ENCODE peak calls at places on chromosomes 7 and 10, in nine cellular contexts. F is OCI-LY7, U is transverse colon, A is BE2C, N is kidney epithelial cell, C is upper lobe of right lung, R is heart right ventricle, W is gastrocnemius medialis, K is mesendoderm. M is an unnamed sample. For H3K36me3, the result is how much of the 10 kb centered on the place peaks cover.

GRCh38 chr7:14687777-14688176 is 214.8 kb downstream of the DGKB start:
- DNase-seq in A (no peak), K (no peak), N (no peak), F (no peak), W (no peak), C (no peak), U (no peak), R (no peak), M (no peak)

GRCh38 chr10:83222832-83223742 is 916.2 kb upstream of the GHITM start:
- DNase-seq in N (no peak), R (no peak), W (no peak), C (no peak), K (peak), F (no peak), A (no peak), U (no peak), M (peak)

GRCh38 chr7:47635091-47636090 is 53.5 kb upstream of the TNS3 start:
- DNase-seq in U (peak), C (peak), W (no peak), N (no peak), R (no peak), A (no peak), K (peak), F (no peak), M (peak)

GRCh38 chr10:30988831-30989458 is 42.7 kb downstream of the ZNF438 start:
- DNase-seq in F (no peak), K (no peak), W (no peak), A (no peak), C (no peak), N (no peak), R (no peak), U (no peak), M (no peak)

GRCh38 chr7:105849122-105849855 is 27.1 kb downstream of the ATXN7L1 start:
- DNase-seq in K (peak), R (no peak), W (no peak), C (no peak), N (peak), A (no peak), F (no peak), U (no peak), M (no peak)

GRCh38 chr7:115763347-115763746 is 267.2 kb downstream of the TFEC start:
- DNase-seq in F (no peak), C (no peak), N (no peak), W (no peak), K (peak), R (no peak), U (no peak), A (no peak), M (no peak)

GRCh38 chr10:49484501-49485230 is 54.3 kb downstream of the ERCC6 start:
- DNase-seq in N (no peak), K (no peak), W (no peak), U (no peak), A (no peak), C (no peak), F (no peak), R (no peak), M (no peak)

GRCh38 chr7:80876894-80877414 is 41.9 kb downstream of the SEMA3C start:
- DNase-seq in W (no peak), F (no peak), N (no peak), U (peak), K (peak), C (no peak), R (no peak), A (peak), M (no peak)

GRCh38 chr10:69327463-69328345 is 49.4 kb downstream of the HK1 start:
- DNase-seq in K (no peak), C (peak), U (peak), N (peak), W (peak), A (peak), F (no peak), R (peak), M (peak)

GRCh38 chr7:898855-899681 is 22.7 kb downstream of the GET4 start:
- DNase-seq in N (no peak), W (no peak), A (no peak), K (no peak), U (no peak), F (no peak), R (no peak), C (no peak), M (no peak)

GRCh38 chr10:115084434-115084833 is 8.7 kb upstream of the ATRNL1 start:
- DNase-seq in F (no peak), A (no peak), U (no peak), C (no peak), R (no peak), W (no peak), N (no peak), K (no peak), M (no peak)

GRCh38 chr7:155416646-155417380 is 41.1 kb upstream of the EN2 start:
- DNase-seq in F (no peak), W (no peak), R (no peak), C (no peak), K (no peak), N (no peak), U (no peak), A (no peak), M (peak)

GRCh38 chr7:151597541-151597940 is 77.8 kb upstream of the RHEB start:
- DNase-seq in W (no peak), C (no peak), A (no peak), R (no peak), N (no peak), F (no peak), K (no peak), U (no peak), M (no peak)

GRCh38 chr7:112481833-112482669 is 1.3 kb downstream of the LSMEM1 start:
- DNase-seq in W (peak), K (peak), F (no peak), R (peak), C (no peak), N (peak), U (peak), A (peak), M (no peak)

GRCh38 chr7:37495574-37496184 is 47.0 kb upstream of the ELMO1 start:
- DNase-seq in N (no peak), U (no peak), C (no peak), F (peak), K (peak), R (no peak), W (no peak), A (no peak), M (no peak)

GRCh38 chr7:124762611-124763143 is 2.9 kb downstream of the GPR37 start:
- DNase-seq in U (peak), A (no peak), N (no peak), C (no peak), W (no peak), F (no peak), K (peak), R (no peak), M (no peak)

GRCh38 chr7:77933394-77933793 is 134.8 kb downstream of the PHTF2 start:
- DNase-seq in N (no peak), R (no peak), C (no peak), F (no peak), U (peak), W (no peak), K (peak), A (no peak), M (no peak)

GRCh38 chr10:131814567-131815290 is 86.1 kb upstream of the PPP2R2D start:
- DNase-seq in F (no peak), W (no peak), K (no peak), U (no peak), A (no peak), R (no peak), N (no peak), C (peak), M (peak)

GRCh38 chr7:107262857-107263256 is 94.1 kb downstream of the HBP1 start:
- DNase-seq in W (no peak), F (no peak), K (no peak), C (no peak), U (no peak), N (no peak), A (no peak), R (peak), M (no peak)

GRCh38 chr10:43420369-43421200 is 11.6 kb upstream of the HNRNPF start:
- DNase-seq in A (peak), N (no peak), K (peak), W (peak), C (peak), R (peak), U (peak), F (peak), M (peak)

GRCh38 chr10:8048281-8049008 is 6.0 kb upstream of the GATA3 start:
- DNase-seq in U (no peak), F (no peak), R (no peak), C (no peak), K (no peak), N (no peak), W (no peak), A (peak), M (no peak)

GRCh38 chr7:155344270-155344617 is 46.6 kb downstream of the INSIG1 start:
- DNase-seq in F (no peak), C (peak), W (no peak), K (no peak), U (no peak), N (no peak), A (no peak), R (no peak), M (peak)

GRCh38 chr7:98707076-98707475 is 90.0 kb downstream of the NPTX2 start:
- DNase-seq in C (no peak), F (no peak), N (no peak), A (no peak), K (no peak), R (no peak), W (no peak), U (no peak), M (no peak)

GRCh38 chr10:63005246-63005645 is 127.9 kb upstream of the NRBF2 start:
- DNase-seq in F (no peak), A (no peak), W (no peak), U (no peak), K (no peak), R (no peak), N (no peak), C (no peak), M (no peak)

GRCh38 chr10:95536017-95536416 is 25.2 kb downstream of the SORBS1 start:
- DNase-seq in K (no peak), N (no peak), R (no peak), C (no peak), W (no peak), F (no peak), U (peak), A (no peak), M (no peak)

GRCh38 chr7:150377116-150377979 is 1.8 kb upstream of the ZNF775 start:
- DNase-seq in K (no peak), C (peak), F (peak), U (peak), N (no peak), A (no peak), R (no peak), W (no peak), M (no peak)

GRCh38 chr7:95908499-95908898 is 136.1 kb downstream of the DYNC1I1 start:
- DNase-seq in W (no peak), A (no peak), R (no peak), N (no peak), K (no peak), F (no peak), C (no peak), U (no peak), M (no peak)

GRCh38 chr10:132877473-132877872 is 64.9 kb downstream of the CFAP46 start:
- DNase-seq in W (no peak), A (no peak), K (no peak), R (no peak), U (no peak), C (peak), N (no peak), F (no peak), M (peak)

GRCh38 chr7:83410989-83411591 is 237.8 kb downstream of the SEMA3E start:
- DNase-seq in W (no peak), U (no peak), F (peak), A (peak), C (no peak), R (no peak), N (no peak), K (peak), M (no peak)

GRCh38 chr10:9670911-9671310 is 1346.8 kb upstream of the CELF2 start:
- DNase-seq in W (no peak), F (no peak), N (no peak), R (no peak), U (no peak), C (no peak), A (no peak), K (peak), M (no peak)

GRCh38 chr7:142356166-142356565 is 98.3 kb upstream of the PRSS58 start:
- DNase-seq in K (no peak), R (no peak), U (no peak), A (no peak), F (no peak), W (no peak), C (no peak), N (no peak), M (no peak)

GRCh38 chr7:38916396-38916795 is 7.4 kb upstream of the VPS41 start:
- DNase-seq in A (no peak), C (no peak), W (no peak), U (no peak), F (no peak), R (no peak), K (no peak), N (no peak), M (no peak)

GRCh38 chr10:77605466-77605865 is 32.1 kb downstream of the KCNMA1 start:
- DNase-seq in W (no peak), K (peak), A (peak), F (no peak), U (no peak), R (no peak), C (no peak), N (no peak), M (no peak)

GRCh38 chr7:124662372-124662771 is 103.2 kb downstream of the GPR37 start:
- DNase-seq in C (no peak), N (no peak), R (no peak), U (no peak), A (no peak), W (no peak), F (no peak), K (no peak), M (no peak)

GRCh38 chr7:139626817-139627216 is 103.3 kb downstream of the CLEC2L start:
- DNase-seq in U (no peak), N (no peak), A (no peak), K (no peak), R (no peak), F (peak), C (no peak), W (no peak), M (no peak)

GRCh38 chr7:28626191-28626590 is 213.9 kb downstream of the CREB5 start:
- DNase-seq in R (no peak), A (no peak), U (no peak), K (no peak), N (no peak), W (no peak), C (no peak), F (no peak), M (no peak)

GRCh38 chr7:50393076-50393475 is 57.1 kb downstream of the FIGNL1 start:
- DNase-seq in F (no peak), R (no peak), U (no peak), K (no peak), W (no peak), C (no peak), N (no peak), A (no peak), M (no peak)

GRCh38 chr10:71857934-71858890 is 7.2 kb upstream of the PSAP start:
- DNase-seq in K (no peak), R (peak), N (no peak), A (no peak), U (no peak), F (peak), W (peak), C (peak), M (peak)

GRCh38 chr7:65968256-65969185 is 13.5 kb downstream of the GUSB start:
- DNase-seq in W (no peak), R (no peak), U (no peak), F (no peak), A (no peak), N (no peak), C (peak), K (no peak), M (no peak)
- H3K36me3 ChIP-seq in W (half or more), R (under half), U (under half), F (half or more), A (half or more), N (under half), C (half or more), K (under half), M (under half)

DNA sequence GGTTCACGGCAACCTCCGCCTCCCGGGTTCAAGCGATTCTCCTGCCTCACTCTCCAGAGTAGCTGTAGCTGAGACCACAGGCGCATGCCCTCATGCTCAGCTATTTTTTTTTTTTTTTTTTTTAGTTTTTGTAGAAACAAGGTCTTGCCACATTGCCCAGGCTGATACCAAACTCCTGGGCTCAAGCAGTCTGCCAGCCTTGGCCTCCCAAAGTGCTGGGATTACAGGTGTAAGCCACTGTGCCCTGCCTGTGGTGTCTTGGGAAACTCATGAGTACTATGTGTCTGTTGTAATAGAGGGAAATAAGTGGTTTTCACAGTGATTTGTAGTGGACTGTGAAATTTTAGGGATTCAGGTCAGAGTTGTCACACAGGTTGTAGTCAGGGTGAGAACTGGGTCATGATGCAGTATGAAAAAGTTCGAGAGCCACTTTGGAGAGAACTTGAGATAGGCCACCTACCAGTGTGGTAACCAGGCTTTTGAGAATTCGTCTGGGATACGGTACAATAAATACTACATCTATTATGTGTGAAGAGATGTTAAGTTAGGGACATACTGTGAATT is 30.4 kb downstream of the SIRT1 start:
- DNase-seq in U (no peak), F (no peak), W (no peak), N (no peak), A (no peak), C (no peak), R (no peak), K (no peak), M (no peak)
- H3K36me3 ChIP-seq in U (under half), F (half or more), W (half or more), N (under half), A (half or more), C (half or more), R (under half), K (under half), M (under half)

GRCh38 chr7:32872421-32872820 is 19.1 kb downstream of the KBTBD2 start:
- DNase-seq in U (no peak), A (no peak), C (no peak), N (no peak), W (no peak), R (no peak), K (no peak), F (no peak), M (no peak)
- H3K36me3 ChIP-seq in U (under half), A (under half), C (half or more), N (under half), W (under half), R (under half), K (under half), F (half or more), M (under half)

DNA sequence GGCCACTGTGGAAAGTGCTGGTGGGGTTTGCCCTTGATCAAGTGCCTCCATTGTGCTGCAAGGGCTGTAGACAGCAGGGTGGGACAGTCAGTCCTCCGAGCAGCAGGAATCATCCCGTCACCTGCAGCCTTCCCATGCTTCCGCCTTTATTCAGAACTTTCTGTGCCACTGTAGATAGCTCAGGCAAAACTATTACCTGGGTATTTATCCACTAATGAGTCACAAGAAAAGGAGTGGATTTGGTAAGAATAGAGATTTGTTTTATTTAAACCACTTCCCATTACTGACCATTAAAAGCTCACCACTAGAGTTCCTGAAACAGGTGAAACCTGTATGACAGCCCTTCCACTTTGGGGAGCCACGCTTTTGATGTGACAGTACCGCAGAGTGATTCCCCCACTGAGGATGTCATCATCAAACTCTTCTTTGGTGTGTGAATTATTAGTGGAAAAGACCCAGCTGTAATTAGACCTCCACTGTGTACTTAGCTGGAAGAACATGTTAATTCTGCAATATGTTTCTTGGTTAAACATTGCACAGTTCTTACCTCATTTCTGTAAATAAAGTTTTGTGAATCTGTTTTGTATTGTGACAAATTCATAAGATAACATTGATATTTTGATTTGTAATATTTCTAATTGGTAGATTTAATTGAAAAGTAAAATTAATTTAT is 208.8 kb downstream of the MLLT10 start:
- DNase-seq in A (no peak), F (no peak), N (no peak), W (no peak), K (no peak), U (no peak), R (no peak), C (no peak), M (no peak)
- H3K36me3 ChIP-seq in A (under half), F (half or more), N (under half), W (under half), K (under half), U (under half), R (under half), C (half or more), M (under half)

DNA sequence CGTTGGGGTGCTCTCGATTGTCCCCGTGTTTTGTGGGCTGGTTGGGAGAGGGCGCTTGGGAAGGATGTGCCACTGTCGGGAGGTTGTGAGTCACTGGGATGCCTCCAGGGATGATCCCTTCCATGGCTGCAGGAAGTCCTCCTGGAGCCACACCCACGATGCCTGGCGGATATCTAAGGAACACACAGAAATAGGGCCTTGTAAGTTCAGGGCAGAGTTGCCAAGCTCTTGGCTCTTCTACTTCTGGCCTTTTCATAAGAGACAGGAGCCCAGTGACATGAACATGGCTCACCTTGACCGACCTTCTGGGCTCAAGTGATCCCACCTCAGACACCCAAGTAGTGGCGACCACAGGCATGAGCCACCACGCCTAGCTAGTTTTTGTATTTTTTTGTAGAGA is 47.6 kb downstream of the ZRANB1 start:
- DNase-seq in F (no peak), K (no peak), W (peak), R (no peak), U (no peak), C (no peak), N (no peak), A (no peak), M (no peak)
- H3K36me3 ChIP-seq in F (under half), K (under half), W (half or more), R (under half), U (under half), C (half or more), N (under half), A (half or more), M (half or more)

GRCh38 chr10:87760195-87760905 is 57.7 kb downstream of the ATAD1 start:
- DNase-seq in F (no peak), W (no peak), U (no peak), N (no peak), R (no peak), A (no peak), K (no peak), C (no peak), M (no peak)
- H3K36me3 ChIP-seq in F (half or more), W (under half), U (under half), N (under half), R (under half), A (under half), K (under half), C (under half), M (under half)